ENCODE peak calls at places on chromosomes 16 and 17, in nine cellular contexts. Y, O, K, S, F, Z, L, H and G are unnamed samples.
A peak's percentile ranks its signal among the peaks of the same experiment; 100 is the strongest.

GRCh38 chr17:72351884-72352346 is 231.1 kb downstream of the SOX9 start:
- DNase-seq in Y (no peak), O (no peak), K (no peak), S (no peak), F (peak; percentile 30), Z (no peak), L (no peak), H (no peak), G (no peak)

GRCh38 chr16:57998484-57998883 is 2.0 kb downstream of the ZNF319 start:
- DNase-seq in Y (no peak), O (no peak), K (peak; percentile 27), S (no peak), F (peak; percentile 37), Z (peak; percentile 46), L (no peak), H (no peak), G (no peak)

GRCh38 chr17:48639136-48639535 is 13.0 kb upstream of the HOXB9 start:
- DNase-seq in Y (no peak), O (no peak), K (no peak), S (no peak), F (no peak), Z (no peak), L (no peak), H (no peak), G (no peak)

GRCh38 chr17:75240394-75241142 is 20.8 kb downstream of the GGA3 start:
- DNase-seq in Y (no peak), O (peak; percentile 20), K (no peak), S (peak; percentile 43), F (peak; percentile 82), Z (no peak), L (peak; percentile 4), H (no peak), G (no peak)

GRCh38 chr17:42031584-42031983 is 11.7 kb downstream of the NKIRAS2 start:
- DNase-seq in Y (no peak), O (no peak), K (peak; percentile 63), S (no peak), F (no peak), Z (peak; percentile 54), L (no peak), H (no peak), G (no peak)

GRCh38 chr17:57160624-57161023 is 75.6 kb downstream of the AKAP1 start:
- DNase-seq in Y (no peak), O (no peak), K (no peak), S (no peak), F (no peak), Z (no peak), L (no peak), H (no peak), G (no peak)

GRCh38 chr17:64458756-64459155 is 9.8 kb downstream of the MILR1 start:
- DNase-seq in Y (no peak), O (no peak), K (no peak), S (no peak), F (no peak), Z (no peak), L (no peak), H (no peak), G (no peak)

GRCh38 chr17:33667052-33667509 is 374.0 kb upstream of the ASIC2 start:
- DNase-seq in Y (no peak), O (no peak), K (no peak), S (no peak), F (no peak), Z (no peak), L (no peak), H (no peak), G (no peak)

GRCh38 chr16:85715169-85716015 is 26.6 kb upstream of the GINS2 start:
- DNase-seq in Y (no peak), O (no peak), K (no peak), S (no peak), F (no peak), Z (no peak), L (no peak), H (no peak), G (peak; percentile 19)

GRCh38 chr16:29770250-29770929 is 7.7 kb upstream of the ZG16 start:
- DNase-seq in Y (no peak), O (no peak), K (no peak), S (no peak), F (no peak), Z (no peak), L (no peak), H (no peak), G (no peak)

GRCh38 chr17:35947156-35947585 is 3.7 kb upstream of the LYZL6 start:
- DNase-seq in Y (peak; percentile 28), O (peak; percentile 47), K (peak; percentile 22), S (peak; percentile 52), F (peak; percentile 74), Z (no peak), L (no peak), H (no peak), G (no peak)

GRCh38 chr17:78174332-78174869 is 6.0 kb downstream of the SYNGR2 start:
- DNase-seq in Y (no peak), O (no peak), K (peak; percentile 83), S (no peak), F (no peak), Z (peak; percentile 85), L (no peak), H (no peak), G (peak; percentile 47)

GRCh38 chr17:81419333-81419885 is 24.2 kb downstream of the BAHCC1 start:
- DNase-seq in Y (peak; percentile 89), O (peak; percentile 45), K (peak; percentile 93), S (peak; percentile 97), F (no peak), Z (peak; percentile 92), L (no peak), H (peak; percentile 44), G (no peak)

GRCh38 chr16:3716831-3717234 is 491 bp downstream of the TRAP1 start:
- DNase-seq in Y (no peak), O (peak; percentile 7), K (no peak), S (peak; percentile 24), F (peak; percentile 34), Z (no peak), L (no peak), H (no peak), G (no peak)

GRCh38 chr17:81470944-81471803 is 41.4 kb downstream of the ACTG1 start:
- DNase-seq in Y (no peak), O (no peak), K (no peak), S (peak; percentile 61), F (no peak), Z (no peak), L (no peak), H (no peak), G (no peak)

GRCh38 chr17:75611746-75612437 is 21.3 kb upstream of the SMIM5 start:
- DNase-seq in Y (no peak), O (no peak), K (no peak), S (no peak), F (no peak), Z (peak; percentile 8), L (no peak), H (no peak), G (no peak)

GRCh38 chr16:81694494-81695285 is 84.4 kb upstream of the PLCG2 start:
- DNase-seq in Y (no peak), O (no peak), K (no peak), S (no peak), F (no peak), Z (no peak), L (no peak), H (no peak), G (peak; percentile 87)

GRCh38 chr16:15899538-15900100 is 11.2 kb upstream of the CEP20 start:
- DNase-seq in Y (peak; percentile 85), O (peak; percentile 70), K (no peak), S (peak; percentile 64), F (no peak), Z (no peak), L (no peak), H (peak; percentile 66), G (no peak)